ENCODE peak calls at places on chromosome 20, in six cellular contexts. Z is K562, D is HepG2, J is H1, B is HCT116, N is SK-N-SH. Y is an unnamed sample.

GRCh38 chr20:4136078-4136966 is 121.0 kb upstream of the RNF24 start:
- DNase-seq in D (peak; percentile 66), N (no peak), J (no peak), Z (no peak), B (no peak), Y (no peak)

GRCh38 chr20:8330785-8331699 is 199.0 kb downstream of the PLCB1 start:
- DNase-seq in Z (no peak), N (no peak), B (no peak), D (peak; percentile 94), J (no peak), Y (no peak)

GRCh38 chr20:48705208-48706115 is 122.3 kb downstream of the PREX1 start:
- DNase-seq in N (peak; percentile 48), D (no peak), B (no peak), J (no peak), Z (no peak), Y (no peak)

GRCh38 chr20:1341561-1342265 is 12.8 kb upstream of the SDCBP2 start:
- DNase-seq in Z (no peak), D (no peak), B (no peak), N (no peak), J (peak; percentile 30), Y (no peak)

GRCh38 chr20:63911171-63911570 is 16.2 kb downstream of the DNAJC5 start:
- DNase-seq in N (no peak), B (peak; percentile 12), J (no peak), Z (no peak), D (no peak), Y (no peak)

GRCh38 chr20:23686046-23686750 is 2.6 kb downstream of the CST4 start:
- DNase-seq in N (no peak), J (peak; percentile 33), B (no peak), Z (no peak), D (no peak), Y (peak; percentile 27)

GRCh38 chr20:10478205-10478604 is 43.1 kb downstream of the SLX4IP start:
- DNase-seq in Z (no peak), D (no peak), J (no peak), B (no peak), N (no peak), Y (no peak)

GRCh38 chr20:43667341-43668132 is 623 bp downstream of the MYBL2 start:
- DNase-seq in N (peak; percentile 78), Z (peak; percentile 59), B (no peak), J (peak; percentile 68), D (no peak), Y (peak; percentile 52)

GRCh38 chr20:55394592-55394991 is 610.7 kb downstream of the CBLN4 start:
- DNase-seq in N (no peak), D (no peak), B (no peak), J (no peak), Z (no peak), Y (no peak)

GRCh38 chr20:34579191-34579661 is 20.7 kb downstream of the MAP1LC3A start:
- DNase-seq in Z (no peak), B (peak; percentile 28), N (no peak), D (peak; percentile 45), J (no peak), Y (no peak)

GRCh38 chr20:1212607-1213396 is 9.5 kb downstream of the C20orf202 start:
- DNase-seq in J (peak; percentile 77), D (peak; percentile 80), B (peak; percentile 66), N (peak; percentile 74), Z (peak; percentile 68), Y (peak; percentile 67)

GRCh38 chr20:38172344-38172743 is 7.3 kb upstream of the TGM2 start:
- DNase-seq in N (no peak), B (no peak), D (peak; percentile 48), J (no peak), Z (no peak), Y (no peak)

GRCh38 chr20:30816182-30816645 is 441.2 kb upstream of the DEFB115 start:
- DNase-seq in N (peak; percentile 34), Z (peak; percentile 67), B (no peak), J (no peak), D (no peak), Y (no peak)

GRCh38 chr20:62723768-62724420 is 15.3 kb downstream of the NTSR1 start:
- DNase-seq in D (no peak), N (no peak), B (no peak), J (no peak), Z (no peak), Y (no peak)

GRCh38 chr20:1735417-1736089 is 78.0 kb upstream of the SIRPG start:
- DNase-seq in N (peak; percentile 16), D (no peak), B (no peak), J (no peak), Z (no peak), Y (no peak)

GRCh38 chr20:19876828-19877227 is 118.8 kb downstream of the RIN2 start:
- DNase-seq in B (no peak), J (no peak), N (no peak), D (no peak), Z (no peak), Y (no peak)

GRCh38 chr20:37920679-37921322 is 17.9 kb downstream of the VSTM2L start:
- DNase-seq in J (no peak), D (no peak), N (peak; percentile 75), B (no peak), Z (no peak), Y (no peak)

GRCh38 chr20:47720636-47721427 is 64.4 kb downstream of the SULF2 start:
- DNase-seq in D (no peak), Z (no peak), J (no peak), B (no peak), N (no peak), Y (no peak)

GRCh38 chr20:45021626-45022025 is 55.3 kb downstream of the STK4 start:
- DNase-seq in D (no peak), N (no peak), Z (no peak), J (no peak), B (no peak), Y (no peak)

GRCh38 chr20:45017859-45018258 is 51.5 kb downstream of the STK4 start:
- DNase-seq in J (no peak), Z (no peak), N (no peak), B (no peak), D (no peak), Y (no peak)

GRCh38 chr20:45019764-45020126 is 53.4 kb downstream of the STK4 start:
- DNase-seq in N (no peak), J (no peak), D (no peak), Z (no peak), B (no peak), Y (no peak)

GRCh38 chr20:45019027-45019763 is 52.9 kb downstream of the STK4 start:
- DNase-seq in J (no peak), D (no peak), Z (no peak), B (no peak), N (no peak), Y (no peak)

GRCh38 chr20:45020236-45020886 is 54.0 kb downstream of the STK4 start:
- DNase-seq in N (no peak), Z (no peak), D (peak; percentile 41), B (no peak), J (no peak), Y (peak; percentile 60)
- TF ChIP-seq JUND in N (no peak), Z (no peak), D (no peak), B (no peak), J (no peak), Y (no peak)

DNA sequence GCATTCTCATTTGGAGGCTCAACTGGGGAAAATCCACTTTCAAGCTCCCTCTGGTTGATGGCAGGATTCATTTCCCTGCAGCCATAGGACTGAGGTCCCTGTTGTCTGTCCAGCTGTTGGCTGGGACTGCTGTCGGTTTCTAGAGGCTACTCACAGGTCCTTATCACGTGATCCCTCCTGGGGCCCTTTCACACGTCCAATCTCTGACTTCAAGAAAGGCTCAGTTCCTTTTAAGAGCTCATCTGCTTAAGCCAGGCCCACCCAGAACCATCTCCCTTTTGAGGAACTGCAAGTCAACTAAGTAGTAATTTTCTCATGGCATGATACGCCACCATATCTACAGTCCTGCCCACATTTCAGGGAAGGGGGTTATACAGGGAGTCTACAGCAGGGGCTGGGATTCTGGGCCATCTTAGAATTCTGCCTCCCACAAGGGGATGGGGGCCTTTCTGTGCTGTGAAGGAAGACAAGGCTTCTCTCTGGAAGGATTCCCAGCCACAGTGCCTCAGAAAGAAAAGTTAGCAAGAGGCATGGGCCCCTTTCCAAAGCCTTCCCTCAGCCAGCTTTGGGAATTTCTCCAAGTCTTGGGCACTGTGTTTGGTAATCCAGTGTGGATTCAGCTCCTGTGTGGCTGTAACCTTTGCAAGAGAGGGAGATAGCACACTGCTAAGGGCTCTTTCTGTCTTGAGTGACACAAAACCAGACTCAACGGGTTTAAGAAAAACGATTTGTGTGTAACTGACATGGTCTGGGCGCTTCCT is 66.4 kb downstream of the CTCFL start:
- DNase-seq in Z (no peak), N (no peak), D (no peak), J (no peak), B (no peak), Y (no peak)
- TF ChIP-seq JUND in Z (no peak), N (no peak), D (no peak), J (no peak), B (no peak), Y (no peak)

DNA sequence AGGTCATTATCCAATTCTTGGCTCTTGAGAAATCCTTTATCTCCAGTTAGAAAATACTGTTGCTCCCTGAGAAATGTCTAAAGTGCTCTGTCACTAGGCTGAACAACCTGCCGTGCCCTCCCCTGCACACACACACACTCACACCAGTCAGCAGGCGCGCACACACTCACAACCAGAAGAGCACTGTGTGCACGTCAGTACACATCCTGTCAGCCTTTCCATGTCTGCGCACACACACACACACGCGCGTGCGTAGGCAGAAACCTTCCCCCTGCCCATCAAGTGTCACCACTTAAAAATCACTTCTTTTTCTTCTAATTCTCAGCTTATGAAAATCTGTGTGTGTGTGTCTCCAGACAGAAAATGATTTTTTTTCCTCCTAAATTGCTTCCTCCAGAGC is 100.3 kb downstream of the EDN3 start:
- DNase-seq in D (no peak), B (no peak), J (no peak), N (no peak), Z (no peak), Y (no peak)
- TF ChIP-seq JUND in D (no peak), B (no peak), J (no peak), N (no peak), Z (no peak), Y (no peak)

GRCh38 chr20:39855056-39855455 is 834.0 kb downstream of the MAFB start:
- DNase-seq in Z (no peak), J (no peak), N (no peak), B (no peak), D (no peak), Y (no peak)
- TF ChIP-seq JUND in Z (no peak), J (no peak), N (no peak), B (no peak), D (no peak), Y (no peak)

GRCh38 chr20:25008388-25009217 is 16.1 kb upstream of the APMAP start:
- DNase-seq in N (no peak), Z (no peak), D (no peak), B (no peak), J (no peak), Y (no peak)
- TF ChIP-seq JUND in N (no peak), Z (no peak), D (no peak), B (no peak), J (no peak), Y (no peak)

GRCh38 chr20:35954200-35954906 is at the start of gene SCAND1:
- DNase-seq in N (peak; percentile 95), B (peak; percentile 96), J (peak; percentile 95), D (peak; percentile 99), Z (peak; percentile 94), Y (peak; percentile 100)

GRCh38 chr20:35952480-35953410 is 1.6 kb downstream of the SCAND1 start:
- DNase-seq in J (no peak), Z (peak; percentile 48), N (no peak), B (no peak), D (peak; percentile 66), Y (peak; percentile 52)

GRCh38 chr20:35954907-35955251 is 577 bp upstream of the SCAND1 start:
- DNase-seq in J (no peak), B (no peak), N (no peak), Z (no peak), D (peak; percentile 58), Y (no peak)

GRCh38 chr20:35956616-35957015 is 2.3 kb upstream of the SCAND1 start:
- DNase-seq in Z (no peak), J (no peak), N (no peak), D (no peak), B (no peak), Y (no peak)

GRCh38 chr20:35953411-35954199 is 697 bp downstream of the SCAND1 start:
- DNase-seq in Z (peak; percentile 46), J (peak; percentile 63), N (peak; percentile 73), D (no peak), B (no peak), Y (peak; percentile 15)
- TF ChIP-seq JUND in Z (no peak), J (no peak), N (no peak), D (no peak), B (no peak), Y (no peak)